ENCODE peak calls at places on chromosomes 16 and 17, in six cellular contexts. W is psoas muscle, P is stomach, F is heart left ventricle, E is thoracic aorta, Y is MM.1S. K is an unnamed sample.
A peak's percentile ranks its signal among the peaks of the same experiment; 100 is the strongest.

GRCh38 chr16:90008708-90009145 is 10.5 kb downstream of the DBNDD1 start:
- DNase-seq in W (no peak), P (no peak), F (no peak), E (no peak), Y (no peak), K (no peak)

GRCh38 chr16:25888873-25889272 is 197.1 kb downstream of the HS3ST4 start:
- DNase-seq in W (no peak), P (no peak), F (no peak), E (no peak), Y (no peak), K (no peak)

GRCh38 chr16:68718596-68718995 is 18.5 kb upstream of the CDH1 start:
- DNase-seq in W (no peak), P (no peak), F (no peak), E (no peak), Y (no peak), K (no peak)

GRCh38 chr16:24540575-24541240 is 1.3 kb downstream of the RBBP6 start:
- DNase-seq in W (no peak), P (no peak), F (no peak), E (no peak), Y (peak; percentile 49), K (no peak)

GRCh38 chr17:17933775-17934174 is 38.4 kb downstream of the TOM1L2 start:
- DNase-seq in W (no peak), P (no peak), F (no peak), E (no peak), Y (no peak), K (no peak)

GRCh38 chr17:37466471-37466870 is 23.2 kb upstream of the DUSP14 start:
- DNase-seq in W (no peak), P (no peak), F (no peak), E (no peak), Y (no peak), K (no peak)

GRCh38 chr16:62545039-62545438 is 508.8 kb upstream of the CDH8 start:
- DNase-seq in W (no peak), P (no peak), F (no peak), E (no peak), Y (no peak), K (no peak)

GRCh38 chr16:30797670-30798309 is 10.8 kb upstream of the ZNF629 start:
- DNase-seq in W (no peak), P (no peak), F (no peak), E (no peak), Y (no peak), K (no peak)

GRCh38 chr16:89985219-89985618 is 34.0 kb downstream of the DBNDD1 start:
- DNase-seq in W (no peak), P (no peak), F (no peak), E (no peak), Y (no peak), K (no peak)

GRCh38 chr17:4537451-4538235 is 17.5 kb downstream of the MYBBP1A start:
- DNase-seq in W (peak; percentile 23), P (no peak), F (no peak), E (no peak), Y (no peak), K (no peak)

GRCh38 chr16:11572301-11572995 is 14.3 kb downstream of the LITAF start:
- DNase-seq in W (no peak), P (no peak), F (no peak), E (no peak), Y (no peak), K (no peak)

GRCh38 chr17:38451030-38451839 is 23.0 kb downstream of the ARHGAP23 start:
- DNase-seq in W (no peak), P (no peak), F (peak; percentile 82), E (no peak), Y (no peak), K (no peak)

GRCh38 chr17:29177871-29178749 is 2.1 kb downstream of the MYO18A start:
- DNase-seq in W (no peak), P (peak; percentile 61), F (peak; percentile 40), E (no peak), Y (no peak), K (no peak)

GRCh38 chr17:72945468-72945867 is 147.0 kb downstream of the SLC39A11 start:
- DNase-seq in W (no peak), P (no peak), F (no peak), E (no peak), Y (no peak), K (no peak)

GRCh38 chr16:10870808-10871156 is 6.2 kb upstream of the CIITA start:
- DNase-seq in W (no peak), P (no peak), F (no peak), E (no peak), Y (no peak), K (no peak)

GRCh38 chr16:89549007-89549700 is 11.3 kb upstream of the RPL13 start:
- DNase-seq in W (no peak), P (no peak), F (no peak), E (no peak), Y (no peak), K (no peak)

GRCh38 chr16:57299009-57299718 is 14.7 kb upstream of the PLLP start:
- DNase-seq in W (peak; percentile 64), P (peak; percentile 40), F (no peak), E (peak; percentile 62), Y (no peak), K (no peak)

GRCh38 chr17:74920306-74920620 is 2.8 kb downstream of the USH1G start:
- DNase-seq in W (no peak), P (no peak), F (no peak), E (no peak), Y (no peak), K (no peak)

GRCh38 chr16:72523087-72523486 is 351.1 kb upstream of the PMFBP1 start:
- DNase-seq in W (no peak), P (no peak), F (no peak), E (no peak), Y (no peak), K (no peak)

GRCh38 chr16:30786936-30787612 is at the start of gene ZNF629:
- DNase-seq in W (peak; percentile 67), P (peak; percentile 71), F (peak; percentile 86), E (peak; percentile 57), Y (no peak), K (no peak)

GRCh38 chr17:74530751-74531150 is 524 bp downstream of the CD300LB start:
- DNase-seq in W (no peak), P (no peak), F (peak; percentile 2), E (no peak), Y (no peak), K (no peak)

GRCh38 chr16:67394271-67395104 is 1.2 kb upstream of the TPPP3 start:
- DNase-seq in W (no peak), P (no peak), F (no peak), E (no peak), Y (no peak), K (no peak)

GRCh38 chr16:81469710-81470481 is 25.3 kb downstream of the CMIP start:
- DNase-seq in W (no peak), P (peak; percentile 44), F (no peak), E (no peak), Y (peak; percentile 60), K (no peak)

DNA sequence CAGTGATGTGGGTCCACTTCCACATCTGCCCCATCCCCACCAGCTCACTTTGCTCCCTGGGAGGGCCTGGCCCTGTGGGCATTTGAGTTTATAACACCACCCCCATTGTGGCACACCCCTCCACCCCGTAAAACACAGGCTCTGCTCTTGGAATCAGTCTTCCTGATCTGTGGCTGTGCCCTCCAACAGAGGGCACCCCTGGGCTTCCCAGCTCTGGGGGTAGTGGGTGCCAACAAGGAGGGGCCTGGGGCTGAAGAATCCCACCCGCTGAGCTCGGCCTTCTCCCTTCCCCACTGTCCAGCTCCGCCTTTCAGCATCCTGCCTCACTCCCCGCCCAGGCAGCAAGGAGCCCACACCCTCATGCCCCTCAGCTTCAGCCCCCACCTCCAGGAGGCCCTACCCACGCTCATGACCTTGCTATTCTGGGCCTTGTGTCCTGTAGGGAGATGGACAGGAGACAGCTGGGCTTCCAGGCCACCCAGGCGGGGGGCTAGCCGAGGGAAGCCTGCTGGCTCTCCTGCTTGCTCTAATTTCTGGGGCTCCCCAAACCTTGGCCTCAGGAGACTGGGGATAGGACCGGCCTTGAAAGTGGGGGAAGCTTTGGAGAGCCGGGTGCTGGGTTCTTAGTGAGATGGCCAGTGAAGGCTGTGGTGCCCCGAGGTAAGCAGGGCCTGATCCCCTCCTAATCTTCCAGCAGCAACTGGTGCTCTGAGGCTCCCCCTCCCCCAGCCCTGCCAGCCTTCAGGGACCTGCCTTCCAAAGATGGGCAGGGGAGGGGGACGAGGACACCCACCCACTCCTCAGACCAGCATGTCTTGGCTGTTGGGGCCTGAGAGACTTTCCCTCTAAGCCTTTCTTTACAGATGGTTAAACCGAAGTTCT is 2.9 kb upstream of the ATP2A1 start:
- DNase-seq in W (no peak), P (no peak), F (no peak), E (no peak), Y (no peak), K (peak; percentile 73)
- H3K27ac ChIP-seq in W (peak overlapping the region; percentile 88), P (no peak overlapping the region), F (no peak overlapping the region), E (no peak overlapping the region), Y (no peak overlapping the region), K (peak overlapping the region; percentile 90)

GRCh38 chr17:31529841-31530251 is 138.4 kb downstream of the RAB11FIP4 start:
- DNase-seq in W (no peak), P (no peak), F (no peak), E (no peak), Y (no peak), K (no peak)

GRCh38 chr17:31527606-31528005 is 136.1 kb downstream of the RAB11FIP4 start:
- DNase-seq in W (no peak), P (no peak), F (no peak), E (no peak), Y (no peak), K (no peak)

GRCh38 chr17:31530391-31530990 is 139.0 kb downstream of the RAB11FIP4 start:
- DNase-seq in W (no peak), P (no peak), F (no peak), E (no peak), Y (no peak), K (no peak)

GRCh38 chr17:31525801-31526549 is 134.5 kb downstream of the RAB11FIP4 start:
- DNase-seq in W (no peak), P (no peak), F (no peak), E (no peak), Y (no peak), K (no peak)

DNA sequence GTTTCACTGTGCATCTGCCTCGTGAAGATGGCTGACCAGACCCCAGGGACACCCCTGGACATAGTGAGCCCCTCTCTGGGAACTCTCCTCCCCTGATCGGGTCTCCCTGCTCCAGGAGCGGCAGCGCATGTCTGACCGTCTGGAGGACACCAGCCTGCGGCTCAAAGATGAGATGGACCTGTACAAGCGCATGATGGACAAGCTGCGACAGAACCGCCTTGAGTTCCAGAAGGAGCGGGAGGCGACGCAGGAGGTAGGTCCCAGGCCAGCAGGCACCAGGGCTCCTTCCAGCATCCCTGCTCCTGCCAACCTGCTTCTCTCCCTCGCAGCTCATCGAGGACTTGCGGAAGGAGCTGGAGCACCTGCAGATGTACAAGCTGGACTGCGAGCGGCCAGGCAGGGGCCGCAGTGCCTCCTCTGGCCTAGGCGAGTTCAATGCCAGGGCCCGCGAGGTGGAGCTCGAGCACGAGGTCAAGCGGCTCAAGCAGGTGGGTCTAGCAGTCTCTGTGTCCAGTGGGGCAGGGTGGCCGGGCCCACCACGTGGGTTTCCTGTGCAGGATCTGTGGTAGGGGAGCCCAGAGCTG is 136.9 kb downstream of the RAB11FIP4 start:
- DNase-seq in W (no peak), P (no peak), F (no peak), E (no peak), Y (no peak), K (no peak)
- H3K36me3 ChIP-seq in W (no peaks in the 10 kb centered on the region), P (peaks cover 54% of the 10 kb centered on the region), F (no peaks in the 10 kb centered on the region), E (no peaks in the 10 kb centered on the region), Y (no peaks in the 10 kb centered on the region), K (no peaks in the 10 kb centered on the region)

GRCh38 chr17:80432350-80432955 is 17.5 kb downstream of the ENDOV start:
- DNase-seq in W (no peak), P (no peak), F (no peak), E (no peak), Y (no peak), K (no peak)
- TF ChIP-seq CTCF in W (no peak), P (no peak), F (no peak), E (no peak), Y (no peak), K (no peak)

GRCh38 chr17:9370464-9370863 is 205.2 kb downstream of the STX8 start:
- DNase-seq in W (no peak), P (no peak), F (no peak), E (no peak), Y (no peak), K (no peak)
- H3K27ac ChIP-seq in W (peak overlapping the region; percentile 79), P (no peak overlapping the region), F (no peak overlapping the region), E (no peak overlapping the region), Y (no peak overlapping the region), K (peak overlapping the region; percentile 63)